ENCODE peak calls at places on chromosome 17, in four cellular contexts. H is K562; O is stimulated activated CD8-positive, alpha-beta memory T cell treated with anti-CD3 and anti-CD28 coated beads, Interleukin-4, amount 100 ng/mL, for 1 hour; G is left colon. E is an unnamed sample.

GRCh38 chr17:2051388-2052237 is 3.3 kb upstream of the HIC1 start:
- DNase-seq in H (no peak), O (no peak), G (no peak), E (no peak)

GRCh38 chr17:48002920-48003685 is 32.2 kb downstream of the CDK5RAP3 start:
- DNase-seq in H (no peak), O (no peak), G (no peak), E (no peak)

GRCh38 chr17:5416886-5417285 is 2.6 kb downstream of the NUP88 start:
- DNase-seq in H (no peak), O (no peak), G (peak), E (no peak)

GRCh38 chr17:11779906-11780305 is 181.6 kb downstream of the DNAH9 start:
- DNase-seq in H (no peak), O (no peak), G (no peak), E (no peak)

GRCh38 chr17:57948555-57949420 is 6.4 kb downstream of the CUEDC1 start:
- DNase-seq in H (no peak), O (no peak), G (no peak), E (no peak)

GRCh38 chr17:78789149-78789662 is 7.1 kb upstream of the CYTH1 start:
- DNase-seq in H (no peak), O (no peak), G (no peak), E (no peak)

GRCh38 chr17:28992202-28992601 is 13.6 kb downstream of the SEZ6 start:
- DNase-seq in H (no peak), O (no peak), G (no peak), E (no peak)

GRCh38 chr17:42612013-42612412 is 2.5 kb downstream of the TUBG1 start:
- DNase-seq in H (no peak), O (no peak), G (no peak), E (no peak)

GRCh38 chr17:77695386-77695785 is 263.1 kb upstream of the TNRC6C start:
- DNase-seq in H (no peak), O (no peak), G (no peak), E (peak)

E was measured in ascending aorta.